ENCODE peak calls at places on chromosomes 13 and 19, in eight cellular contexts. Z is lower lobe of right lung, L is fibroblast of mammary gland, O is GM12865, R is fibroblast of pulmonary artery, V is upper lobe of right lung, Y is pancreas, D is left lung. E is an unnamed sample.

GRCh38 chr13:39317284-39317683 is 279.0 kb downstream of the NHLRC3 start:
- DNase-seq in Z (no peak), L (peak; percentile 86), O (no peak), R (peak; percentile 70), V (no peak), Y (no peak), D (no peak), E (no peak)

GRCh38 chr19:4689403-4689802 is 19.3 kb upstream of the MYDGF start:
- DNase-seq in Z (no peak), L (no peak), O (no peak), R (no peak), V (no peak), Y (no peak), D (no peak), E (no peak)

GRCh38 chr19:46809534-46810272 is 21.3 kb upstream of the SLC1A5 start:
- DNase-seq in Z (no peak), L (no peak), O (peak; percentile 17), R (no peak), V (no peak), Y (no peak), D (no peak), E (no peak)

GRCh38 chr19:11092181-11092538 is 2.9 kb downstream of the LDLR start:
- DNase-seq in Z (no peak), L (peak; percentile 67), O (peak; percentile 68), R (peak; percentile 84), V (no peak), Y (no peak), D (no peak), E (no peak)

GRCh38 chr19:10713317-10713716 is 4.6 kb upstream of the DNM2 start:
- DNase-seq in Z (no peak), L (no peak), O (no peak), R (no peak), V (no peak), Y (no peak), D (no peak), E (no peak)

GRCh38 chr19:4707956-4708650 is 15.5 kb downstream of the DPP9 start:
- DNase-seq in Z (no peak), L (peak; percentile 85), O (no peak), R (peak; percentile 39), V (no peak), Y (peak; percentile 64), D (no peak), E (no peak)

GRCh38 chr13:76887070-76887563 is 912 bp upstream of the KCTD12 start:
- DNase-seq in Z (no peak), L (no peak), O (no peak), R (no peak), V (no peak), Y (no peak), D (no peak), E (no peak)

GRCh38 chr19:49552749-49553148 is 24.9 kb downstream of the RCN3 start:
- DNase-seq in Z (no peak), L (no peak), O (no peak), R (no peak), V (no peak), Y (no peak), D (no peak), E (no peak)

GRCh38 chr13:21000647-21001046 is 60.7 kb downstream of the LATS2 start:
- DNase-seq in Z (no peak), L (no peak), O (no peak), R (no peak), V (no peak), Y (no peak), D (no peak), E (no peak)

GRCh38 chr13:44855860-44856259 is 133.4 kb downstream of the NUFIP1 start:
- DNase-seq in Z (no peak), L (no peak), O (no peak), R (no peak), V (no peak), Y (no peak), D (no peak), E (no peak)

GRCh38 chr13:39257642-39258041 is 219.4 kb downstream of the NHLRC3 start:
- DNase-seq in Z (no peak), L (no peak), O (no peak), R (no peak), V (no peak), Y (no peak), D (no peak), E (no peak)

GRCh38 chr13:99687728-99688397 is 186.6 kb downstream of the TM9SF2 start:
- DNase-seq in Z (no peak), L (no peak), O (no peak), R (no peak), V (no peak), Y (no peak), D (no peak), E (no peak)

GRCh38 chr19:45166723-45167252 is 6.0 kb upstream of the NKPD1 start:
- DNase-seq in Z (no peak), L (no peak), O (no peak), R (no peak), V (no peak), Y (no peak), D (no peak), E (no peak)

GRCh38 chr13:109869312-109870237 is 83.2 kb upstream of the IRS2 start:
- DNase-seq in Z (peak; percentile 75), L (no peak), O (peak; percentile 22), R (peak; percentile 85), V (peak; percentile 86), Y (peak; percentile 75), D (peak; percentile 84), E (no peak)

GRCh38 chr13:98285317-98285716 is 108.2 kb upstream of the RNF113B start:
- DNase-seq in Z (no peak), L (no peak), O (no peak), R (no peak), V (no peak), Y (no peak), D (no peak), E (no peak)

GRCh38 chr19:4524808-4525562 is 6.7 kb upstream of the PLIN4 start:
- DNase-seq in Z (no peak), L (peak; percentile 46), O (peak; percentile 62), R (peak; percentile 58), V (peak; percentile 82), Y (no peak), D (peak; percentile 90), E (peak; percentile 84)

GRCh38 chr19:41156207-41156606 is 36.8 kb upstream of the CYP2S1 start:
- DNase-seq in Z (no peak), L (no peak), O (no peak), R (no peak), V (no peak), Y (no peak), D (no peak), E (no peak)

DNA sequence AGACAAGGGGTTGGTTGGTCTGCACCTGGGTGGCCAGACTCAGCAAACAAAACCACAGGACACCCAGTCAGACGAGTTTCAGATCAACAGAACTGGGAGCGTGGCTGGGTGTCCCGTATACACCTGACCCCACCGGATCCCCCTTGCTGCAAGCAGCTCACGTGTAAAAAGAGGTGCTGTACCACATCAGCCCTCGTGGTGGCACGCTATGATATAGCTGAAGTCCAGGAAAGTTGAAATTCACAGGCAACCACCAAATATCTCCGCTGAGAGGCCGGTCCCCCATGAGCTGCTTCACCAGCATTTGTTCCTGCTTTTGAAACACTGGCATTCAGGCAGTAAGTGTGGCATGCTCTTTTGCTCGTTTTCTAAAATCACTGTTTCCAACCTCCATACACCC is 92.3 kb downstream of the TUBA3C start:
- DNase-seq in Z (no peak), L (no peak), O (peak; percentile 6), R (no peak), V (no peak), Y (no peak), D (no peak), E (no peak)
- TF ChIP-seq CTCF in Z (peak; percentile 12), L (no peak), O (no peak), R (no peak), V (peak; percentile 33), Y (no peak), D (no peak), E (no peak)

GRCh38 chr19:39420769-39421168 is 8.3 kb downstream of the PLEKHG2 start:
- DNase-seq in Z (no peak), L (no peak), O (no peak), R (no peak), V (no peak), Y (no peak), D (peak; percentile 61), E (no peak)

GRCh38 chr19:39419003-39419402 is 6.5 kb downstream of the PLEKHG2 start:
- DNase-seq in Z (no peak), L (peak; percentile 36), O (no peak), R (no peak), V (no peak), Y (no peak), D (no peak), E (no peak)

GRCh38 chr19:39424934-39425333 is 10.8 kb downstream of the RPS16 start:
- DNase-seq in Z (no peak), L (no peak), O (no peak), R (no peak), V (no peak), Y (no peak), D (no peak), E (no peak)

GRCh38 chr19:39423258-39424086 is 11.0 kb downstream of the PLEKHG2 start:
- DNase-seq in Z (no peak), L (no peak), O (no peak), R (no peak), V (no peak), Y (no peak), D (peak; percentile 76), E (no peak)

DNA sequence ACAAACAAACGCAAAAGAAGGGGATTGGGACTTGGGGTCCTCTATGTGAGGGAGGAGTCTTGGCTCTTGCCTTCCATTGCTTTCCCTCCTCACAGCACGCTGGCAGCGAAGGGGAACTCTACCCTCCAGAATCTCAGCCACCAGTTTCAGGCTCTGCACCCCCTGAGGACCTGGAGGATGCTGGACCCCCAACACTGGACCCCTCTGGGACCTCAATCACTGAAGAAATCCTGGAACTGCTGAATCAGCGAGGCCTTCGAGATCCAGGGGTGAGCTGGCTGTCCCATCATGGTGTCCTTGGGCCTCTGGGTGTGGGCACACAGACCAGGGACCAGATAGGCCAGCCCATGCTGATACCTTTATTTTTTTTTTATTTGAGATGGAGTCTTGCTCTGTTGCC is 9.6 kb downstream of the PLEKHG2 start:
- DNase-seq in Z (no peak), L (no peak), O (no peak), R (no peak), V (no peak), Y (no peak), D (no peak), E (no peak)
- TF ChIP-seq CTCF in Z (no peak), L (no peak), O (no peak), R (no peak), V (no peak), Y (no peak), D (no peak), E (no peak)

DNA sequence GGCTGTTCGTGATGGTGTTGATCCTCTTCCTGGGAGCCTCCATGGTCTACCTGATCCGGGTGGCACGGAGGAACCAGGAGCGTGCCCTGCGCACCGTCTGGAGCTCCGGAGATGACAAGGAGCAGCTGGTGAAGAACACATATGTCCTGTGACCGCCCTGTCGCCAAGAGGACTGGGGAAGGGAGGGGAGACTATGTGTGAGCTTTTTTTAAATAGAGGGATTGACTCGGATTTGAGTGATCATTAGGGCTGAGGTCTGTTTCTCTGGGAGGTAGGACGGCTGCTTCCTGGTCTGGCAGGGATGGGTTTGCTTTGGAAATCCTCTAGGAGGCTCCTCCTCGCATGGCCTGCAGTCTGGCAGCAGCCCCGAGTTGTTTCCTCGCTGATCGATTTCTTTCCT is 12.2 kb upstream of the C19orf33 start:
- DNase-seq in Z (no peak), L (no peak), O (no peak), R (no peak), V (no peak), Y (no peak), D (peak; percentile 10), E (no peak)
- TF ChIP-seq CTCF in Z (no peak), L (no peak), O (no peak), R (no peak), V (no peak), Y (no peak), D (no peak), E (no peak)

GRCh38 chr13:51111174-51111573 is at the start of gene C13orf42:
- DNase-seq in Z (no peak), L (no peak), O (no peak), R (no peak), V (no peak), Y (no peak), D (no peak), E (no peak)
- TF ChIP-seq CTCF in Z (no peak), L (no peak), O (no peak), R (no peak), V (no peak), Y (no peak), D (no peak), E (no peak)